ENCODE peak calls at places on chromosomes 16 and 17, in nine cellular contexts. C is AG04449; X is activated naive CD4-positive, alpha-beta T cell treated with anti-CD3 and anti-CD28 coated beads for 36 hours; Q is hepatocyte; N is endodermal cell; T is T-helper 9 cell; J is HS-5; W is M059J; P is left ventricle myocardium inferior. F is an unnamed sample.

GRCh38 chr17:65047939-65048338 is 8.6 kb downstream of the GNA13 start:
- DNase-seq in C (no peak), X (no peak), Q (no peak), N (no peak), T (no peak), J (no peak), W (no peak), P (no peak), F (no peak)

GRCh38 chr17:2695961-2696760 is 15.4 kb downstream of the CLUH start:
- DNase-seq in C (no peak), X (no peak), Q (no peak), N (peak; percentile 46), T (no peak), J (no peak), W (no peak), P (no peak), F (no peak)

GRCh38 chr17:59355695-59356323 is 24.4 kb downstream of the YPEL2 start:
- DNase-seq in C (no peak), X (no peak), Q (no peak), N (no peak), T (no peak), J (no peak), W (no peak), P (no peak), F (no peak)

GRCh38 chr17:35286120-35286781 is 43.4 kb downstream of the SLFN5 start:
- DNase-seq in C (no peak), X (peak; percentile 51), Q (no peak), N (no peak), T (no peak), J (no peak), W (no peak), P (no peak), F (no peak)

GRCh38 chr17:19378416-19379293 is at the start of gene MAPK7:
- DNase-seq in C (no peak), X (no peak), Q (peak; percentile 42), N (peak; percentile 72), T (no peak), J (no peak), W (no peak), P (no peak), F (peak; percentile 13)

GRCh38 chr17:59753522-59754467 is 46.3 kb downstream of the VMP1 start:
- DNase-seq in C (peak; percentile 65), X (no peak), Q (peak; percentile 90), N (no peak), T (no peak), J (peak; percentile 89), W (peak; percentile 89), P (no peak), F (peak; percentile 94)

GRCh38 chr17:62791235-62792121 is 16.6 kb downstream of the MARCHF10 start:
- DNase-seq in C (peak; percentile 84), X (no peak), Q (no peak), N (peak; percentile 28), T (no peak), J (peak; percentile 86), W (peak; percentile 92), P (no peak), F (peak; percentile 94)

GRCh38 chr17:65523853-65524664 is 37.4 kb downstream of the AXIN2 start:
- DNase-seq in C (no peak), X (no peak), Q (no peak), N (no peak), T (no peak), J (no peak), W (no peak), P (no peak), F (no peak)

GRCh38 chr16:21994856-21995465 is 6.0 kb downstream of the PDZD9 start:
- DNase-seq in C (no peak), X (no peak), Q (no peak), N (no peak), T (no peak), J (no peak), W (no peak), P (no peak), F (no peak)

GRCh38 chr17:50627386-50627781 is 7.3 kb upstream of the ABCC3 start:
- DNase-seq in C (no peak), X (no peak), Q (no peak), N (no peak), T (no peak), J (no peak), W (no peak), P (no peak), F (no peak)

GRCh38 chr17:48351916-48352332 is 78.1 kb downstream of the SKAP1 start:
- DNase-seq in C (no peak), X (no peak), Q (peak; percentile 36), N (no peak), T (no peak), J (peak; percentile 54), W (peak; percentile 51), P (no peak), F (peak; percentile 74)

GRCh38 chr17:64159051-64159590 is 29.2 kb upstream of the ERN1 start:
- DNase-seq in C (no peak), X (no peak), Q (no peak), N (peak; percentile 63), T (no peak), J (no peak), W (no peak), P (no peak), F (no peak)

GRCh38 chr17:70314096-70314495 is 144.8 kb downstream of the KCNJ2 start:
- DNase-seq in C (no peak), X (no peak), Q (no peak), N (no peak), T (no peak), J (peak; percentile 14), W (peak; percentile 44), P (no peak), F (peak; percentile 76)

GRCh38 chr16:3490911-3491629 is 4.2 kb downstream of the C16orf90 start:
- DNase-seq in C (no peak), X (no peak), Q (no peak), N (peak; percentile 71), T (no peak), J (no peak), W (no peak), P (no peak), F (no peak)

GRCh38 chr17:50593321-50593720 is 32.8 kb downstream of the CACNA1G start:
- DNase-seq in C (no peak), X (no peak), Q (peak; percentile 77), N (peak; percentile 89), T (no peak), J (no peak), W (peak; percentile 45), P (peak; percentile 41), F (no peak)

GRCh38 chr17:59512844-59513383 is 52.5 kb upstream of the DHX40 start:
- DNase-seq in C (no peak), X (no peak), Q (no peak), N (no peak), T (no peak), J (no peak), W (no peak), P (no peak), F (no peak)

GRCh38 chr16:57667526-57668258 is 414 bp upstream of the ADGRG3 start:
- DNase-seq in C (no peak), X (no peak), Q (no peak), N (peak; percentile 74), T (no peak), J (no peak), W (peak; percentile 58), P (peak; percentile 34), F (peak; percentile 73)

GRCh38 chr16:77905356-77905920 is 116.9 kb upstream of the CLEC3A start:
- DNase-seq in C (no peak), X (no peak), Q (peak; percentile 13), N (no peak), T (no peak), J (no peak), W (peak; percentile 19), P (no peak), F (no peak)

GRCh38 chr16:27326738-27327585 is 13.2 kb downstream of the IL4R start:
- DNase-seq in C (peak; percentile 77), X (peak; percentile 69), Q (peak; percentile 88), N (peak; percentile 99), T (no peak), J (peak; percentile 89), W (peak; percentile 96), P (peak; percentile 78), F (peak; percentile 95)

GRCh38 chr17:75270218-75270965 is 639 bp downstream of the MIF4GD start:
- DNase-seq in C (no peak), X (peak; percentile 70), Q (peak; percentile 88), N (peak; percentile 90), T (peak; percentile 29), J (no peak), W (peak; percentile 71), P (peak; percentile 62), F (peak; percentile 83)

GRCh38 chr17:76527430-76528111 is 9.9 kb downstream of the CYGB start:
- DNase-seq in C (no peak), X (peak; percentile 59), Q (peak; percentile 81), N (peak; percentile 94), T (peak; percentile 36), J (no peak), W (peak; percentile 92), P (peak; percentile 73), F (peak; percentile 92)

F was measured in ELR.